ENCODE peak calls at places on chromosomes 4 and X, in six cellular contexts. N is G401, Q is RCC 7860, D is suprapubic skin, I is cardiac fibroblast, B is fibroblast of pulmonary artery. V is an unnamed sample.
A peak's percentile ranks its signal among the peaks of the same experiment; 100 is the strongest.

GRCh38 chrX:75156537-75156945 is 458 bp upstream of the ABCB7 start:
- DNase-seq in N (peak; percentile 37), Q (no peak), D (no peak), I (peak; percentile 50), B (peak; percentile 57), V (no peak)

GRCh38 chr4:119068529-119068962 is 67.1 kb upstream of the MYOZ2 start:
- DNase-seq in N (no peak), Q (no peak), D (no peak), I (peak; percentile 22), B (no peak), V (peak; percentile 88)

GRCh38 chr4:175330236-175330635 is 412.1 kb downstream of the ADAM29 start:
- DNase-seq in N (no peak), Q (no peak), D (no peak), I (peak; percentile 72), B (peak; percentile 43), V (peak; percentile 11)

GRCh38 chr4:89754531-89754930 is 82.4 kb downstream of the SNCA start:
- DNase-seq in N (peak; percentile 12), Q (peak; percentile 49), D (no peak), I (no peak), B (no peak), V (no peak)

GRCh38 chr4:100539706-100540105 is 21.9 kb upstream of the EMCN start:
- DNase-seq in N (no peak), Q (no peak), D (no peak), I (no peak), B (no peak), V (no peak)

GRCh38 chr4:79064806-79065205 is 125.6 kb upstream of the PAQR3 start:
- DNase-seq in N (no peak), Q (no peak), D (no peak), I (no peak), B (no peak), V (no peak)

GRCh38 chr4:61805979-61806378 is 605.9 kb downstream of the ADGRL3 start:
- DNase-seq in N (no peak), Q (no peak), D (no peak), I (peak; percentile 15), B (no peak), V (peak; percentile 28)

GRCh38 chr4:37632836-37633235 is 53.3 kb downstream of the RELL1 start:
- DNase-seq in N (no peak), Q (no peak), D (no peak), I (no peak), B (no peak), V (no peak)

GRCh38 chrX:10049246-10049645 is 82.1 kb downstream of the CLDN34 start:
- DNase-seq in N (no peak), Q (no peak), D (no peak), I (no peak), B (no peak), V (no peak)

GRCh38 chrX:113384628-113385027 is 544.0 kb upstream of the AMOT start:
- DNase-seq in N (peak; percentile 1), Q (peak; percentile 6), D (no peak), I (peak; percentile 82), B (peak; percentile 87), V (peak; percentile 3)

GRCh38 chrX:127011629-127012028 is 192.1 kb downstream of the PRR32 start:
- DNase-seq in N (no peak), Q (no peak), D (no peak), I (no peak), B (no peak), V (no peak)

V was measured in bronchial epithelial cell.